ENCODE peak calls at places on chromosome 5, in seven cellular contexts. One of them, this sample, is unnamed.

GRCh38 chr5:113562828-113563400 is 49.4 kb downstream of the YTHDC2 start:
- DNase-seq in HuH-7.5: no peak
- DNase-seq in glutamatergic neuron: no peak
- DNase-seq in A549: no peak
- DNase-seq in RKO: no peak
- DNase-seq in amniotic epithelial cell: no peak
- DNase-seq in right lobe of liver: no peak
- DNase-seq in this sample: no peak

GRCh38 chr5:139650689-139651501 is 2.7 kb downstream of the CXXC5 start:
- DNase-seq in HuH-7.5: peak
- DNase-seq in glutamatergic neuron: no peak
- DNase-seq in A549: peak
- DNase-seq in RKO: no peak
- DNase-seq in amniotic epithelial cell: no peak
- DNase-seq in right lobe of liver: peak
- DNase-seq in this sample: no peak

GRCh38 chr5:88976914-88977313 is 93.9 kb upstream of the MEF2C start:
- DNase-seq in HuH-7.5: no peak
- DNase-seq in glutamatergic neuron: no peak
- DNase-seq in A549: no peak
- DNase-seq in RKO: no peak
- DNase-seq in amniotic epithelial cell: no peak
- DNase-seq in right lobe of liver: no peak
- DNase-seq in this sample: no peak

GRCh38 chr5:118095100-118095499 is 893.2 kb downstream of the DTWD2 start:
- DNase-seq in HuH-7.5: no peak
- DNase-seq in glutamatergic neuron: no peak
- DNase-seq in A549: no peak
- DNase-seq in RKO: no peak
- DNase-seq in amniotic epithelial cell: no peak
- DNase-seq in right lobe of liver: no peak
- DNase-seq in this sample: no peak

GRCh38 chr5:16600397-16600796 is 16.4 kb downstream of the RETREG1 start:
- DNase-seq in HuH-7.5: no peak
- DNase-seq in glutamatergic neuron: no peak
- DNase-seq in A549: no peak
- DNase-seq in RKO: no peak
- DNase-seq in amniotic epithelial cell: peak
- DNase-seq in right lobe of liver: peak
- DNase-seq in this sample: peak

GRCh38 chr5:1661831-1662558 is 137.6 kb downstream of the MRPL36 start:
- DNase-seq in HuH-7.5: no peak
- DNase-seq in glutamatergic neuron: no peak
- DNase-seq in A549: no peak
- DNase-seq in RKO: no peak
- DNase-seq in amniotic epithelial cell: no peak
- DNase-seq in right lobe of liver: no peak
- DNase-seq in this sample: no peak

GRCh38 chr5:111584651-111585050 is 72.3 kb upstream of the STARD4 start:
- DNase-seq in HuH-7.5: no peak
- DNase-seq in glutamatergic neuron: no peak
- DNase-seq in A549: no peak
- DNase-seq in RKO: peak
- DNase-seq in amniotic epithelial cell: peak
- DNase-seq in right lobe of liver: no peak
- DNase-seq in this sample: peak

GRCh38 chr5:27748847-27749246 is 710.5 kb upstream of the CDH9 start:
- DNase-seq in HuH-7.5: no peak
- DNase-seq in glutamatergic neuron: no peak
- DNase-seq in A549: no peak
- DNase-seq in RKO: peak
- DNase-seq in amniotic epithelial cell: peak
- DNase-seq in right lobe of liver: no peak
- DNase-seq in this sample: no peak

GRCh38 chr5:119355636-119356383 is at the start of gene TNFAIP8:
- DNase-seq in HuH-7.5: peak
- DNase-seq in glutamatergic neuron: peak
- DNase-seq in A549: no peak
- DNase-seq in RKO: peak
- DNase-seq in amniotic epithelial cell: peak
- DNase-seq in right lobe of liver: peak
- DNase-seq in this sample: peak

GRCh38 chr5:161546463-161547301 is at the start of gene GABRB2:
- DNase-seq in HuH-7.5: no peak
- DNase-seq in glutamatergic neuron: peak
- DNase-seq in A549: peak
- DNase-seq in RKO: no peak
- DNase-seq in amniotic epithelial cell: peak
- DNase-seq in right lobe of liver: no peak
- DNase-seq in this sample: peak

GRCh38 chr5:76401801-76402250 is 1.3 kb upstream of the IQGAP2 start:
- DNase-seq in HuH-7.5: no peak
- DNase-seq in glutamatergic neuron: no peak
- DNase-seq in A549: no peak
- DNase-seq in RKO: no peak
- DNase-seq in amniotic epithelial cell: no peak
- DNase-seq in right lobe of liver: no peak
- DNase-seq in this sample: no peak

GRCh38 chr5:93452255-93452654 is 128.8 kb downstream of the NR2F1-AS1 start:
- DNase-seq in HuH-7.5: no peak
- DNase-seq in glutamatergic neuron: no peak
- DNase-seq in A549: no peak
- DNase-seq in RKO: no peak
- DNase-seq in amniotic epithelial cell: no peak
- DNase-seq in right lobe of liver: no peak
- DNase-seq in this sample: peak

GRCh38 chr5:76376141-76376900 is 26.8 kb upstream of the IQGAP2 start:
- DNase-seq in HuH-7.5: no peak
- DNase-seq in glutamatergic neuron: no peak
- DNase-seq in A549: no peak
- DNase-seq in RKO: no peak
- DNase-seq in amniotic epithelial cell: no peak
- DNase-seq in right lobe of liver: no peak
- DNase-seq in this sample: no peak

GRCh38 chr5:94776167-94776566 is 157.7 kb downstream of the SLF1 start:
- DNase-seq in HuH-7.5: no peak
- DNase-seq in glutamatergic neuron: no peak
- DNase-seq in A549: no peak
- DNase-seq in RKO: no peak
- DNase-seq in amniotic epithelial cell: no peak
- DNase-seq in right lobe of liver: no peak
- DNase-seq in this sample: no peak

GRCh38 chr5:64074533-64074932 is 91.1 kb upstream of the RNF180 start:
- DNase-seq in HuH-7.5: peak
- DNase-seq in glutamatergic neuron: no peak
- DNase-seq in A549: peak
- DNase-seq in RKO: peak
- DNase-seq in amniotic epithelial cell: peak
- DNase-seq in right lobe of liver: no peak
- DNase-seq in this sample: peak

GRCh38 chr5:74325866-74326265 is 314.7 kb downstream of the ENC1 start:
- DNase-seq in HuH-7.5: no peak
- DNase-seq in glutamatergic neuron: no peak
- DNase-seq in A549: no peak
- DNase-seq in RKO: no peak
- DNase-seq in amniotic epithelial cell: peak
- DNase-seq in right lobe of liver: no peak
- DNase-seq in this sample: peak

GRCh38 chr5:1921711-1922110 is 39.0 kb upstream of the IRX4 start:
- DNase-seq in HuH-7.5: no peak
- DNase-seq in glutamatergic neuron: no peak
- DNase-seq in A549: no peak
- DNase-seq in RKO: no peak
- DNase-seq in amniotic epithelial cell: no peak
- DNase-seq in right lobe of liver: peak
- DNase-seq in this sample: no peak

GRCh38 chr5:36662291-36662851 is 56.0 kb downstream of the SLC1A3 start:
- DNase-seq in HuH-7.5: no peak
- DNase-seq in glutamatergic neuron: no peak
- DNase-seq in A549: no peak
- DNase-seq in RKO: no peak
- DNase-seq in amniotic epithelial cell: no peak
- DNase-seq in right lobe of liver: no peak
- DNase-seq in this sample: no peak

GRCh38 chr5:169354263-169354662 is 53.3 kb upstream of the SLIT3 start:
- DNase-seq in HuH-7.5: no peak
- DNase-seq in glutamatergic neuron: no peak
- DNase-seq in A549: peak
- DNase-seq in RKO: no peak
- DNase-seq in amniotic epithelial cell: peak
- DNase-seq in right lobe of liver: no peak
- DNase-seq in this sample: no peak

GRCh38 chr5:75243100-75243499 is 6.4 kb upstream of the ANKRD31 start:
- DNase-seq in HuH-7.5: no peak
- DNase-seq in glutamatergic neuron: no peak
- DNase-seq in A549: no peak
- DNase-seq in RKO: no peak
- DNase-seq in amniotic epithelial cell: no peak
- DNase-seq in right lobe of liver: no peak
- DNase-seq in this sample: no peak

GRCh38 chr5:54909911-54910870 is 75.2 kb downstream of the ESM1 start:
- DNase-seq in HuH-7.5: no peak
- DNase-seq in glutamatergic neuron: no peak
- DNase-seq in A549: no peak
- DNase-seq in RKO: no peak
- DNase-seq in amniotic epithelial cell: peak
- DNase-seq in right lobe of liver: no peak
- DNase-seq in this sample: peak

GRCh38 chr5:123545506-123545905 is 33.5 kb downstream of the CSNK1G3 start:
- DNase-seq in HuH-7.5: no peak
- DNase-seq in glutamatergic neuron: peak
- DNase-seq in A549: peak
- DNase-seq in RKO: peak
- DNase-seq in amniotic epithelial cell: peak
- DNase-seq in right lobe of liver: no peak
- DNase-seq in this sample: peak

GRCh38 chr5:41286165-41286564 is 72.8 kb upstream of the C6 start:
- DNase-seq in HuH-7.5: no peak
- DNase-seq in glutamatergic neuron: no peak
- DNase-seq in A549: no peak
- DNase-seq in RKO: no peak
- DNase-seq in amniotic epithelial cell: no peak
- DNase-seq in right lobe of liver: no peak
- DNase-seq in this sample: no peak

GRCh38 chr5:56527174-56527573 is 288.2 kb upstream of the MAP3K1 start:
- DNase-seq in HuH-7.5: no peak
- DNase-seq in glutamatergic neuron: no peak
- DNase-seq in A549: no peak
- DNase-seq in RKO: no peak
- DNase-seq in amniotic epithelial cell: no peak
- DNase-seq in right lobe of liver: no peak
- DNase-seq in this sample: no peak

GRCh38 chr5:134584662-134585061 is 48.0 kb downstream of the SAR1B start:
- DNase-seq in HuH-7.5: no peak
- DNase-seq in glutamatergic neuron: no peak
- DNase-seq in A549: no peak
- DNase-seq in RKO: no peak
- DNase-seq in amniotic epithelial cell: no peak
- DNase-seq in right lobe of liver: peak
- DNase-seq in this sample: no peak

GRCh38 chr5:180988592-180988991 is at the start of gene BTNL3:
- DNase-seq in HuH-7.5: no peak
- DNase-seq in glutamatergic neuron: no peak
- DNase-seq in A549: no peak
- DNase-seq in RKO: no peak
- DNase-seq in amniotic epithelial cell: no peak
- DNase-seq in right lobe of liver: no peak
- DNase-seq in this sample: no peak

This sample was measured in cardiac fibroblast.